ENCODE peak calls at places on chromosomes 1 and 21, in nine cellular contexts. K is GM13976, H is NCI-H1417, W is T-helper 1 cell, M is NCI-H1092, C is ELR, X is amniotic epithelial cell, E is Peyer's patch, J is D341Med. S is an unnamed sample.

GRCh38 chr1:10906866-10907519 is 105.5 kb upstream of the TARDBP start:
- DNase-seq in K (no peak), H (no peak), W (no peak), M (no peak), C (no peak), X (no peak), E (peak; percentile 6), J (peak; percentile 13), S (no peak)

GRCh38 chr1:65141394-65141793 is 6.6 kb upstream of the AK4 start:
- DNase-seq in K (no peak), H (no peak), W (no peak), M (no peak), C (peak; percentile 59), X (no peak), E (no peak), J (no peak), S (no peak)

GRCh38 chr1:33321178-33321577 is 280 bp upstream of the A3GALT2 start:
- DNase-seq in K (no peak), H (no peak), W (no peak), M (no peak), C (no peak), X (no peak), E (peak; percentile 30), J (no peak), S (no peak)

GRCh38 chr1:223301346-223301745 is 62.6 kb downstream of the SUSD4 start:
- DNase-seq in K (no peak), H (no peak), W (no peak), M (no peak), C (no peak), X (no peak), E (no peak), J (no peak), S (no peak)

GRCh38 chr1:156493154-156493631 is 7.4 kb downstream of the MEF2D start:
- DNase-seq in K (no peak), H (no peak), W (no peak), M (no peak), C (no peak), X (no peak), E (no peak), J (peak; percentile 80), S (no peak)

GRCh38 chr1:8121261-8122159 is 95.4 kb upstream of the ERRFI1 start:
- DNase-seq in K (no peak), H (no peak), W (no peak), M (no peak), C (no peak), X (peak; percentile 99), E (no peak), J (no peak), S (no peak)

GRCh38 chr21:23853796-23854379 is 1753.4 kb downstream of the MRPL39 start:
- DNase-seq in K (peak; percentile 19), H (no peak), W (no peak), M (no peak), C (peak; percentile 38), X (no peak), E (no peak), J (peak; percentile 45), S (peak; percentile 36)

GRCh38 chr1:4424766-4425165 is 229.6 kb upstream of the AJAP1 start:
- DNase-seq in K (no peak), H (no peak), W (no peak), M (no peak), C (no peak), X (no peak), E (no peak), J (no peak), S (no peak)

GRCh38 chr1:216600730-216601426 is 122.4 kb downstream of the ESRRG start:
- DNase-seq in K (peak; percentile 48), H (peak; percentile 71), W (no peak), M (peak; percentile 84), C (peak; percentile 84), X (peak; percentile 78), E (peak; percentile 82), J (peak; percentile 67), S (peak; percentile 33)

GRCh38 chr1:90579212-90579802 is 137.8 kb downstream of the BARHL2 start:
- DNase-seq in K (peak; percentile 55), H (peak; percentile 69), W (no peak), M (peak; percentile 1), C (peak; percentile 62), X (peak; percentile 31), E (no peak), J (peak; percentile 62), S (peak; percentile 22)

GRCh38 chr1:21292991-21293536 is 2.8 kb upstream of the ECE1 start:
- DNase-seq in K (peak; percentile 63), H (no peak), W (peak; percentile 32), M (no peak), C (no peak), X (no peak), E (no peak), J (no peak), S (no peak)

GRCh38 chr1:54081306-54082270 is 28.2 kb downstream of the TCEANC2 start:
- DNase-seq in K (peak; percentile 61), H (peak; percentile 67), W (peak; percentile 30), M (peak; percentile 5), C (peak; percentile 72), X (peak; percentile 77), E (peak; percentile 80), J (peak; percentile 71), S (peak; percentile 77)

S was measured in LNCaP clone FGC.